ENCODE peak calls at places on chromosomes 12 and 14, in nine cellular contexts. One of them, this sample, is unnamed.

GRCh38 chr12:121822393-121823100 is 18.7 kb downstream of the SETD1B start:
- DNase-seq in left ventricle myocardium inferior: no peak
- DNase-seq in activated CD4-positive, alpha-beta T cell treated with anti-CD3 and anti-CD28 coated beads, Interleukin-2, amount 50 U/mL, for 24 hours: no peak
- DNase-seq in ELF-1: no peak
- DNase-seq in stimulated activated naive CD8-positive, alpha-beta T cell treated with anti-CD3 and anti-CD28 coated beads, Interleukin-15, Interleukin-2, amounts not matched to agents 100 U/mL and 50 U/mL, for 24 hours: no peak
- DNase-seq in HT1080: no peak
- DNase-seq in EH: no peak
- DNase-seq in GDM1: no peak
- DNase-seq in tibial artery: no peak
- DNase-seq in this sample: no peak

GRCh38 chr12:68749443-68749842 is 3.5 kb downstream of the SLC35E3 start:
- DNase-seq in left ventricle myocardium inferior: no peak
- DNase-seq in activated CD4-positive, alpha-beta T cell treated with anti-CD3 and anti-CD28 coated beads, Interleukin-2, amount 50 U/mL, for 24 hours: no peak
- DNase-seq in ELF-1: no peak
- DNase-seq in stimulated activated naive CD8-positive, alpha-beta T cell treated with anti-CD3 and anti-CD28 coated beads, Interleukin-15, Interleukin-2, amounts not matched to agents 100 U/mL and 50 U/mL, for 24 hours: no peak
- DNase-seq in HT1080: no peak
- DNase-seq in EH: no peak
- DNase-seq in GDM1: no peak
- DNase-seq in tibial artery: no peak
- DNase-seq in this sample: no peak

GRCh38 chr12:5830121-5830520 is 114.9 kb downstream of the ANO2 start:
- DNase-seq in left ventricle myocardium inferior: no peak
- DNase-seq in activated CD4-positive, alpha-beta T cell treated with anti-CD3 and anti-CD28 coated beads, Interleukin-2, amount 50 U/mL, for 24 hours: no peak
- DNase-seq in ELF-1: no peak
- DNase-seq in stimulated activated naive CD8-positive, alpha-beta T cell treated with anti-CD3 and anti-CD28 coated beads, Interleukin-15, Interleukin-2, amounts not matched to agents 100 U/mL and 50 U/mL, for 24 hours: no peak
- DNase-seq in HT1080: no peak
- DNase-seq in EH: no peak
- DNase-seq in GDM1: peak
- DNase-seq in tibial artery: no peak
- DNase-seq in this sample: no peak

GRCh38 chr14:60722163-60722835 is 1.9 kb downstream of the SIX4 start:
- DNase-seq in left ventricle myocardium inferior: no peak
- DNase-seq in activated CD4-positive, alpha-beta T cell treated with anti-CD3 and anti-CD28 coated beads, Interleukin-2, amount 50 U/mL, for 24 hours: no peak
- DNase-seq in ELF-1: peak
- DNase-seq in stimulated activated naive CD8-positive, alpha-beta T cell treated with anti-CD3 and anti-CD28 coated beads, Interleukin-15, Interleukin-2, amounts not matched to agents 100 U/mL and 50 U/mL, for 24 hours: peak
- DNase-seq in HT1080: peak
- DNase-seq in EH: peak
- DNase-seq in GDM1: no peak
- DNase-seq in tibial artery: peak
- DNase-seq in this sample: no peak

GRCh38 chr12:15446798-15447197 is 124.5 kb downstream of the PTPRO start:
- DNase-seq in left ventricle myocardium inferior: no peak
- DNase-seq in activated CD4-positive, alpha-beta T cell treated with anti-CD3 and anti-CD28 coated beads, Interleukin-2, amount 50 U/mL, for 24 hours: no peak
- DNase-seq in ELF-1: no peak
- DNase-seq in stimulated activated naive CD8-positive, alpha-beta T cell treated with anti-CD3 and anti-CD28 coated beads, Interleukin-15, Interleukin-2, amounts not matched to agents 100 U/mL and 50 U/mL, for 24 hours: no peak
- DNase-seq in HT1080: peak
- DNase-seq in EH: no peak
- DNase-seq in GDM1: no peak
- DNase-seq in tibial artery: no peak
- DNase-seq in this sample: no peak

GRCh38 chr12:123049398-123050250 is 69.1 kb downstream of the ARL6IP4 start:
- DNase-seq in left ventricle myocardium inferior: no peak
- DNase-seq in activated CD4-positive, alpha-beta T cell treated with anti-CD3 and anti-CD28 coated beads, Interleukin-2, amount 50 U/mL, for 24 hours: no peak
- DNase-seq in ELF-1: no peak
- DNase-seq in stimulated activated naive CD8-positive, alpha-beta T cell treated with anti-CD3 and anti-CD28 coated beads, Interleukin-15, Interleukin-2, amounts not matched to agents 100 U/mL and 50 U/mL, for 24 hours: no peak
- DNase-seq in HT1080: no peak
- DNase-seq in EH: no peak
- DNase-seq in GDM1: no peak
- DNase-seq in tibial artery: no peak
- DNase-seq in this sample: no peak

GRCh38 chr12:119235352-119235751 is 56.6 kb downstream of the HSPB8 start:
- DNase-seq in left ventricle myocardium inferior: no peak
- DNase-seq in activated CD4-positive, alpha-beta T cell treated with anti-CD3 and anti-CD28 coated beads, Interleukin-2, amount 50 U/mL, for 24 hours: no peak
- DNase-seq in ELF-1: peak
- DNase-seq in stimulated activated naive CD8-positive, alpha-beta T cell treated with anti-CD3 and anti-CD28 coated beads, Interleukin-15, Interleukin-2, amounts not matched to agents 100 U/mL and 50 U/mL, for 24 hours: no peak
- DNase-seq in HT1080: no peak
- DNase-seq in EH: no peak
- DNase-seq in GDM1: no peak
- DNase-seq in tibial artery: no peak
- DNase-seq in this sample: no peak

GRCh38 chr12:3204143-3204542 is 127.0 kb downstream of the TSPAN9 start:
- DNase-seq in left ventricle myocardium inferior: no peak
- DNase-seq in activated CD4-positive, alpha-beta T cell treated with anti-CD3 and anti-CD28 coated beads, Interleukin-2, amount 50 U/mL, for 24 hours: no peak
- DNase-seq in ELF-1: no peak
- DNase-seq in stimulated activated naive CD8-positive, alpha-beta T cell treated with anti-CD3 and anti-CD28 coated beads, Interleukin-15, Interleukin-2, amounts not matched to agents 100 U/mL and 50 U/mL, for 24 hours: no peak
- DNase-seq in HT1080: no peak
- DNase-seq in EH: no peak
- DNase-seq in GDM1: no peak
- DNase-seq in tibial artery: no peak
- DNase-seq in this sample: no peak

GRCh38 chr12:52806821-52807543 is 6.9 kb downstream of the KRT4 start:
- DNase-seq in left ventricle myocardium inferior: no peak
- DNase-seq in activated CD4-positive, alpha-beta T cell treated with anti-CD3 and anti-CD28 coated beads, Interleukin-2, amount 50 U/mL, for 24 hours: no peak
- DNase-seq in ELF-1: no peak
- DNase-seq in stimulated activated naive CD8-positive, alpha-beta T cell treated with anti-CD3 and anti-CD28 coated beads, Interleukin-15, Interleukin-2, amounts not matched to agents 100 U/mL and 50 U/mL, for 24 hours: no peak
- DNase-seq in HT1080: no peak
- DNase-seq in EH: no peak
- DNase-seq in GDM1: no peak
- DNase-seq in tibial artery: no peak
- DNase-seq in this sample: no peak

GRCh38 chr14:104778694-104779331 is 16.7 kb downstream of the AKT1 start:
- DNase-seq in left ventricle myocardium inferior: no peak
- DNase-seq in activated CD4-positive, alpha-beta T cell treated with anti-CD3 and anti-CD28 coated beads, Interleukin-2, amount 50 U/mL, for 24 hours: no peak
- DNase-seq in ELF-1: no peak
- DNase-seq in stimulated activated naive CD8-positive, alpha-beta T cell treated with anti-CD3 and anti-CD28 coated beads, Interleukin-15, Interleukin-2, amounts not matched to agents 100 U/mL and 50 U/mL, for 24 hours: no peak
- DNase-seq in HT1080: no peak
- DNase-seq in EH: no peak
- DNase-seq in GDM1: no peak
- DNase-seq in tibial artery: no peak
- DNase-seq in this sample: no peak

GRCh38 chr12:76883826-76884225 is 5.0 kb upstream of the CSRP2 start:
- DNase-seq in left ventricle myocardium inferior: peak
- DNase-seq in activated CD4-positive, alpha-beta T cell treated with anti-CD3 and anti-CD28 coated beads, Interleukin-2, amount 50 U/mL, for 24 hours: no peak
- DNase-seq in ELF-1: no peak
- DNase-seq in stimulated activated naive CD8-positive, alpha-beta T cell treated with anti-CD3 and anti-CD28 coated beads, Interleukin-15, Interleukin-2, amounts not matched to agents 100 U/mL and 50 U/mL, for 24 hours: no peak
- DNase-seq in HT1080: peak
- DNase-seq in EH: peak
- DNase-seq in GDM1: no peak
- DNase-seq in tibial artery: no peak
- DNase-seq in this sample: no peak

GRCh38 chr14:99780690-99781089 is 12.5 kb upstream of the EML1 start:
- DNase-seq in left ventricle myocardium inferior: no peak
- DNase-seq in activated CD4-positive, alpha-beta T cell treated with anti-CD3 and anti-CD28 coated beads, Interleukin-2, amount 50 U/mL, for 24 hours: no peak
- DNase-seq in ELF-1: no peak
- DNase-seq in stimulated activated naive CD8-positive, alpha-beta T cell treated with anti-CD3 and anti-CD28 coated beads, Interleukin-15, Interleukin-2, amounts not matched to agents 100 U/mL and 50 U/mL, for 24 hours: no peak
- DNase-seq in HT1080: no peak
- DNase-seq in EH: no peak
- DNase-seq in GDM1: no peak
- DNase-seq in tibial artery: no peak
- DNase-seq in this sample: no peak

GRCh38 chr12:10722905-10723866 is at the start of gene YBX3:
- DNase-seq in left ventricle myocardium inferior: peak
- DNase-seq in activated CD4-positive, alpha-beta T cell treated with anti-CD3 and anti-CD28 coated beads, Interleukin-2, amount 50 U/mL, for 24 hours: peak
- DNase-seq in ELF-1: peak
- DNase-seq in stimulated activated naive CD8-positive, alpha-beta T cell treated with anti-CD3 and anti-CD28 coated beads, Interleukin-15, Interleukin-2, amounts not matched to agents 100 U/mL and 50 U/mL, for 24 hours: peak
- DNase-seq in HT1080: peak
- DNase-seq in EH: peak
- DNase-seq in GDM1: peak
- DNase-seq in tibial artery: peak
- DNase-seq in this sample: peak

GRCh38 chr12:10067259-10067658 is 31.5 kb downstream of the CLEC1A start:
- DNase-seq in left ventricle myocardium inferior: no peak
- DNase-seq in activated CD4-positive, alpha-beta T cell treated with anti-CD3 and anti-CD28 coated beads, Interleukin-2, amount 50 U/mL, for 24 hours: no peak
- DNase-seq in ELF-1: no peak
- DNase-seq in stimulated activated naive CD8-positive, alpha-beta T cell treated with anti-CD3 and anti-CD28 coated beads, Interleukin-15, Interleukin-2, amounts not matched to agents 100 U/mL and 50 U/mL, for 24 hours: no peak
- DNase-seq in HT1080: no peak
- DNase-seq in EH: peak
- DNase-seq in GDM1: no peak
- DNase-seq in tibial artery: no peak
- DNase-seq in this sample: no peak

GRCh38 chr14:100376751-100377171 is 53.6 kb downstream of the SLC25A47 start:
- DNase-seq in left ventricle myocardium inferior: no peak
- DNase-seq in activated CD4-positive, alpha-beta T cell treated with anti-CD3 and anti-CD28 coated beads, Interleukin-2, amount 50 U/mL, for 24 hours: no peak
- DNase-seq in ELF-1: peak
- DNase-seq in stimulated activated naive CD8-positive, alpha-beta T cell treated with anti-CD3 and anti-CD28 coated beads, Interleukin-15, Interleukin-2, amounts not matched to agents 100 U/mL and 50 U/mL, for 24 hours: no peak
- DNase-seq in HT1080: peak
- DNase-seq in EH: peak
- DNase-seq in GDM1: no peak
- DNase-seq in tibial artery: no peak
- DNase-seq in this sample: no peak

GRCh38 chr14:36275741-36276140 is 44.7 kb downstream of the MBIP start:
- DNase-seq in left ventricle myocardium inferior: no peak
- DNase-seq in activated CD4-positive, alpha-beta T cell treated with anti-CD3 and anti-CD28 coated beads, Interleukin-2, amount 50 U/mL, for 24 hours: no peak
- DNase-seq in ELF-1: no peak
- DNase-seq in stimulated activated naive CD8-positive, alpha-beta T cell treated with anti-CD3 and anti-CD28 coated beads, Interleukin-15, Interleukin-2, amounts not matched to agents 100 U/mL and 50 U/mL, for 24 hours: no peak
- DNase-seq in HT1080: no peak
- DNase-seq in EH: no peak
- DNase-seq in GDM1: no peak
- DNase-seq in tibial artery: no peak
- DNase-seq in this sample: no peak

GRCh38 chr12:115569694-115570093 is 707.8 kb downstream of the MED13L start:
- DNase-seq in left ventricle myocardium inferior: no peak
- DNase-seq in activated CD4-positive, alpha-beta T cell treated with anti-CD3 and anti-CD28 coated beads, Interleukin-2, amount 50 U/mL, for 24 hours: no peak
- DNase-seq in ELF-1: no peak
- DNase-seq in stimulated activated naive CD8-positive, alpha-beta T cell treated with anti-CD3 and anti-CD28 coated beads, Interleukin-15, Interleukin-2, amounts not matched to agents 100 U/mL and 50 U/mL, for 24 hours: no peak
- DNase-seq in HT1080: no peak
- DNase-seq in EH: no peak
- DNase-seq in GDM1: no peak
- DNase-seq in tibial artery: no peak
- DNase-seq in this sample: no peak

GRCh38 chr12:54144738-54145137 is 44.0 kb downstream of the SMUG1 start:
- DNase-seq in left ventricle myocardium inferior: no peak
- DNase-seq in activated CD4-positive, alpha-beta T cell treated with anti-CD3 and anti-CD28 coated beads, Interleukin-2, amount 50 U/mL, for 24 hours: no peak
- DNase-seq in ELF-1: no peak
- DNase-seq in stimulated activated naive CD8-positive, alpha-beta T cell treated with anti-CD3 and anti-CD28 coated beads, Interleukin-15, Interleukin-2, amounts not matched to agents 100 U/mL and 50 U/mL, for 24 hours: no peak
- DNase-seq in HT1080: no peak
- DNase-seq in EH: no peak
- DNase-seq in GDM1: no peak
- DNase-seq in tibial artery: no peak
- DNase-seq in this sample: no peak

GRCh38 chr12:78034025-78034424 is 203.3 kb downstream of the NAV3 start:
- DNase-seq in left ventricle myocardium inferior: no peak
- DNase-seq in activated CD4-positive, alpha-beta T cell treated with anti-CD3 and anti-CD28 coated beads, Interleukin-2, amount 50 U/mL, for 24 hours: no peak
- DNase-seq in ELF-1: no peak
- DNase-seq in stimulated activated naive CD8-positive, alpha-beta T cell treated with anti-CD3 and anti-CD28 coated beads, Interleukin-15, Interleukin-2, amounts not matched to agents 100 U/mL and 50 U/mL, for 24 hours: no peak
- DNase-seq in HT1080: no peak
- DNase-seq in EH: peak
- DNase-seq in GDM1: no peak
- DNase-seq in tibial artery: no peak
- DNase-seq in this sample: no peak

This sample was measured in HS-27A.